ENCODE peak calls at places on chromosomes 2 and 18, in ten cellular contexts. H is heart left ventricle, U is foreskin fibroblast, L is HepG2, P is bronchial epithelial cell, X is lung, J is GM06990, B is epithelial cell of proximal tubule, E is H1, Q is AG04449. I is an unnamed sample.
A peak's percentile ranks its signal among the peaks of the same experiment; 100 is the strongest.

GRCh38 chr2:131682122-131682944 is 154.6 kb downstream of the CCDC74A start:
- DNase-seq in H (peak; percentile 86), U (peak; percentile 91), L (peak; percentile 80), P (peak; percentile 76), X (peak; percentile 75), J (peak; percentile 79), B (no peak), E (peak; percentile 64), Q (no peak), I (peak; percentile 55)

GRCh38 chr18:52439457-52439856 is 99.5 kb downstream of the DCC start:
- DNase-seq in H (no peak), U (no peak), L (no peak), P (no peak), X (no peak), J (no peak), B (no peak), E (no peak), Q (no peak), I (no peak)

GRCh38 chr2:232418466-232419244 is 12.0 kb downstream of the ALPG start:
- DNase-seq in H (no peak), U (peak; percentile 35), L (no peak), P (peak; percentile 17), X (no peak), J (no peak), B (no peak), E (no peak), Q (no peak), I (no peak)

GRCh38 chr2:20483496-20483895 is 36.6 kb downstream of the RHOB start:
- DNase-seq in H (peak; percentile 52), U (no peak), L (no peak), P (no peak), X (peak; percentile 35), J (no peak), B (no peak), E (no peak), Q (no peak), I (no peak)

GRCh38 chr2:37501121-37501520 is 156.7 kb downstream of the QPCT start:
- DNase-seq in H (no peak), U (peak; percentile 10), L (no peak), P (no peak), X (no peak), J (no peak), B (no peak), E (no peak), Q (no peak), I (no peak)

GRCh38 chr2:203532957-203533695 is 2.0 kb downstream of the RAPH1 start:
- DNase-seq in H (no peak), U (peak; percentile 64), L (peak; percentile 51), P (peak; percentile 23), X (no peak), J (no peak), B (no peak), E (no peak), Q (no peak), I (peak; percentile 16)

GRCh38 chr2:24816884-24817283 is 23.7 kb downstream of the CENPO start:
- DNase-seq in H (no peak), U (peak; percentile 81), L (no peak), P (no peak), X (no peak), J (no peak), B (no peak), E (no peak), Q (peak; percentile 67), I (peak; percentile 60)

GRCh38 chr18:48974304-48975220 is 23.8 kb upstream of the SMAD7 start:
- DNase-seq in H (no peak), U (no peak), L (no peak), P (no peak), X (no peak), J (no peak), B (no peak), E (no peak), Q (no peak), I (no peak)

GRCh38 chr2:201228271-201228911 is 31.9 kb upstream of the CASP8 start:
- DNase-seq in H (no peak), U (peak; percentile 56), L (no peak), P (no peak), X (no peak), J (no peak), B (no peak), E (no peak), Q (no peak), I (no peak)

GRCh38 chr2:46315103-46315890 is 18.1 kb downstream of the EPAS1 start:
- DNase-seq in H (peak; percentile 96), U (peak; percentile 94), L (peak; percentile 97), P (peak; percentile 96), X (peak; percentile 87), J (no peak), B (peak; percentile 87), E (no peak), Q (peak; percentile 88), I (peak; percentile 75)

GRCh38 chr2:222293660-222294630 is 4.9 kb downstream of the PAX3 start:
- DNase-seq in H (no peak), U (no peak), L (no peak), P (no peak), X (no peak), J (no peak), B (no peak), E (no peak), Q (no peak), I (no peak)

GRCh38 chr2:224369028-224369632 is 32.8 kb downstream of the FAM124B start:
- DNase-seq in H (no peak), U (peak; percentile 76), L (peak; percentile 45), P (peak; percentile 47), X (no peak), J (no peak), B (no peak), E (no peak), Q (no peak), I (peak; percentile 36)

GRCh38 chr2:177645241-177645640 is 252.7 kb downstream of the AGPS start:
- DNase-seq in H (no peak), U (no peak), L (no peak), P (no peak), X (no peak), J (no peak), B (no peak), E (no peak), Q (no peak), I (no peak)

GRCh38 chr2:54536720-54537119 is 80.6 kb downstream of the SPTBN1 start:
- DNase-seq in H (no peak), U (no peak), L (no peak), P (no peak), X (no peak), J (no peak), B (no peak), E (no peak), Q (no peak), I (no peak)

GRCh38 chr2:32937602-32938450 is 8.9 kb upstream of the LTBP1 start:
- DNase-seq in H (no peak), U (peak; percentile 48), L (no peak), P (peak; percentile 65), X (no peak), J (no peak), B (no peak), E (no peak), Q (no peak), I (no peak)

GRCh38 chr2:189393440-189394111 is 47.7 kb upstream of the WDR75 start:
- DNase-seq in H (peak; percentile 33), U (peak; percentile 94), L (no peak), P (peak; percentile 99), X (no peak), J (no peak), B (peak; percentile 88), E (no peak), Q (peak; percentile 93), I (peak; percentile 92)

GRCh38 chr18:5787936-5788335 is 107.4 kb downstream of the TMEM200C start:
- DNase-seq in H (no peak), U (no peak), L (peak; percentile 39), P (no peak), X (no peak), J (no peak), B (no peak), E (no peak), Q (no peak), I (no peak)

GRCh38 chr18:63444567-63444966 is 22.3 kb upstream of the VPS4B start:
- DNase-seq in H (no peak), U (peak; percentile 89), L (no peak), P (peak; percentile 99), X (no peak), J (no peak), B (no peak), E (no peak), Q (peak; percentile 66), I (no peak)

GRCh38 chr18:79513381-79514081 is 117.8 kb downstream of the NFATC1 start:
- DNase-seq in H (no peak), U (no peak), L (no peak), P (no peak), X (no peak), J (no peak), B (no peak), E (no peak), Q (no peak), I (no peak)

GRCh38 chr18:70366670-70367069 is 77.8 kb downstream of the SOCS6 start:
- DNase-seq in H (no peak), U (no peak), L (no peak), P (no peak), X (no peak), J (no peak), B (no peak), E (no peak), Q (no peak), I (no peak)
- TF ChIP-seq CTCF in H (no peak), U (no peak), L (no peak), P (no peak), X (no peak), J (no peak), B (no peak), E (no peak), Q (no peak), I (no peak)

GRCh38 chr2:239188536-239188935 is 212.3 kb downstream of the HDAC4 start:
- DNase-seq in H (no peak), U (no peak), L (no peak), P (no peak), X (no peak), J (no peak), B (no peak), E (no peak), Q (no peak), I (no peak)
- H3K4me3 ChIP-seq in H (no peak overlapping the region), U (no peak overlapping the region), L (no peak overlapping the region), P (no peak overlapping the region), X (no peak overlapping the region), J (no peak overlapping the region), B (no peak overlapping the region), E (no peak overlapping the region), Q (no peak overlapping the region), I (no peak overlapping the region)

GRCh38 chr2:3805120-3805519 is 101.7 kb downstream of the DCDC2C start:
- DNase-seq in H (no peak), U (no peak), L (peak; percentile 57), P (no peak), X (no peak), J (no peak), B (no peak), E (no peak), Q (no peak), I (no peak)
- TF ChIP-seq CTCF in H (no peak), U (peak; percentile 3), L (peak; percentile 78), P (no peak), X (no peak), J (peak; percentile 18), B (peak; percentile 78), E (peak; percentile 76), Q (no peak), I (peak; percentile 24)

DNA sequence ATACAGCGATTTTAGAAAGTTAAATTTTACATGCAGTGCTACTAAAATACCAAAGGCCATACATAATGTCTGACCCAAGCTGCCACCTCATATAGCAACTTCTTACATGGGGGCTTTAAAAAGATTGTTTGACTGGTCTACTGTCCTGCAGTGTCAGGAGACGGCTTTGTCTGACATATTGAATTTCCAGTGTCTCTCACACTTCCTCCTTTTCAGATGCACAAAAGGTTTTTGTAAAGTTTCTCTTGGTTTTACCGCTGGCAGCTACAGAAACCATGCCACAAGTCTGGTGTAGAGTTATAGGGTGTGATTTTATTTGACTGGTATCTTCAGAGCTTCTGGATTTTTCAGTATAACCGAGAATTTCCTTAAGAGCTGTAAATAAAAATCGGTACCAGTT is 1.1 kb upstream of the ASAP2 start:
- DNase-seq in H (no peak), U (no peak), L (peak; percentile 27), P (no peak), X (no peak), J (no peak), B (no peak), E (no peak), Q (no peak), I (no peak)
- H3K4me3 ChIP-seq in H (peak overlapping the region; percentile 77), U (peak overlapping the region; percentile 65), L (peak overlapping the region; percentile 80), P (peak overlapping the region; percentile 80), X (no peak overlapping the region), J (no peak overlapping the region), B (peak overlapping the region; percentile 66), E (peak overlapping the region; percentile 61), Q (peak overlapping the region; percentile 59), I (peak overlapping the region; percentile 57)